ENCODE peak calls at places on chromosomes 2 and 18, in five cellular contexts. One of them, this sample, is unnamed.

GRCh38 chr18:45871655-45872054 is 46.2 kb downstream of the SIGLEC15 start:
- DNase-seq in tibial nerve: no peak
- DNase-seq in adrenal gland: no peak
- DNase-seq in body of pancreas: no peak
- DNase-seq in prostate gland: no peak
- DNase-seq in this sample: no peak

GRCh38 chr2:56108806-56109205 is 75.0 kb upstream of the CCDC85A start:
- DNase-seq in tibial nerve: no peak
- DNase-seq in adrenal gland: no peak
- DNase-seq in body of pancreas: peak; percentile 40
- DNase-seq in prostate gland: no peak
- DNase-seq in this sample: no peak

GRCh38 chr2:9647884-9648283 is 17.1 kb upstream of the YWHAQ start:
- DNase-seq in tibial nerve: no peak
- DNase-seq in adrenal gland: no peak
- DNase-seq in body of pancreas: no peak
- DNase-seq in prostate gland: no peak
- DNase-seq in this sample: no peak

GRCh38 chr2:35510641-35511040 is 844.9 kb upstream of the CRIM1 start:
- DNase-seq in tibial nerve: no peak
- DNase-seq in adrenal gland: peak; percentile 1
- DNase-seq in body of pancreas: no peak
- DNase-seq in prostate gland: no peak
- DNase-seq in this sample: no peak

GRCh38 chr2:20611844-20612356 is 39.0 kb downstream of the HS1BP3 start:
- DNase-seq in tibial nerve: no peak
- DNase-seq in adrenal gland: no peak
- DNase-seq in body of pancreas: no peak
- DNase-seq in prostate gland: no peak
- DNase-seq in this sample: no peak

GRCh38 chr18:11981633-11982366 is 493 bp downstream of the IMPA2 start:
- DNase-seq in tibial nerve: no peak
- DNase-seq in adrenal gland: peak; percentile 47
- DNase-seq in body of pancreas: peak; percentile 62
- DNase-seq in prostate gland: peak; percentile 25
- DNase-seq in this sample: peak; percentile 38

GRCh38 chr18:58176915-58177717 is 133.1 kb downstream of the NEDD4L start:
- DNase-seq in tibial nerve: no peak
- DNase-seq in adrenal gland: peak; percentile 57
- DNase-seq in body of pancreas: no peak
- DNase-seq in prostate gland: peak; percentile 63
- DNase-seq in this sample: no peak

GRCh38 chr18:73645175-73645715 is 502.4 kb downstream of the FBXO15 start:
- DNase-seq in tibial nerve: no peak
- DNase-seq in adrenal gland: no peak
- DNase-seq in body of pancreas: no peak
- DNase-seq in prostate gland: no peak
- DNase-seq in this sample: no peak

GRCh38 chr18:12423820-12424219 is 16.1 kb downstream of the PRELID3A start:
- DNase-seq in tibial nerve: no peak
- DNase-seq in adrenal gland: no peak
- DNase-seq in body of pancreas: peak; percentile 30
- DNase-seq in prostate gland: no peak
- DNase-seq in this sample: no peak

GRCh38 chr2:214127178-214127970 is 283.5 kb upstream of the VWC2L start:
- DNase-seq in tibial nerve: peak; percentile 21
- DNase-seq in adrenal gland: no peak
- DNase-seq in body of pancreas: no peak
- DNase-seq in prostate gland: no peak
- DNase-seq in this sample: no peak

GRCh38 chr2:23412556-23413155 is 27.7 kb downstream of the KLHL29 start:
- DNase-seq in tibial nerve: no peak
- DNase-seq in adrenal gland: no peak
- DNase-seq in body of pancreas: no peak
- DNase-seq in prostate gland: no peak
- DNase-seq in this sample: no peak

GRCh38 chr2:61017556-61018318 is at the start of the genes PEX13 and PUS10:
- DNase-seq in tibial nerve: peak; percentile 44
- DNase-seq in adrenal gland: peak; percentile 77
- DNase-seq in body of pancreas: peak; percentile 84
- DNase-seq in prostate gland: peak; percentile 82
- DNase-seq in this sample: peak; percentile 92

GRCh38 chr2:199955007-199955338 is 318 bp downstream of the TYW5 start:
- DNase-seq in tibial nerve: no peak
- DNase-seq in adrenal gland: no peak
- DNase-seq in body of pancreas: no peak
- DNase-seq in prostate gland: no peak
- DNase-seq in this sample: no peak

GRCh38 chr18:45107425-45107824 is 426.7 kb downstream of the SETBP1 start:
- DNase-seq in tibial nerve: no peak
- DNase-seq in adrenal gland: no peak
- DNase-seq in body of pancreas: no peak
- DNase-seq in prostate gland: no peak
- DNase-seq in this sample: no peak

GRCh38 chr2:109209412-109209811 is 80.4 kb downstream of the SH3RF3 start:
- DNase-seq in tibial nerve: no peak
- DNase-seq in adrenal gland: peak; percentile 71
- DNase-seq in body of pancreas: no peak
- DNase-seq in prostate gland: no peak
- DNase-seq in this sample: no peak

GRCh38 chr2:65129276-65129612 is 662 bp downstream of the RAB1A start:
- DNase-seq in tibial nerve: no peak
- DNase-seq in adrenal gland: no peak
- DNase-seq in body of pancreas: no peak
- DNase-seq in prostate gland: no peak
- DNase-seq in this sample: peak; percentile 67

GRCh38 chr2:65133626-65134025 is 3.7 kb upstream of the RAB1A start:
- DNase-seq in tibial nerve: no peak
- DNase-seq in adrenal gland: no peak
- DNase-seq in body of pancreas: no peak
- DNase-seq in prostate gland: no peak
- DNase-seq in this sample: no peak

GRCh38 chr2:65128297-65129190 is 1.4 kb downstream of the RAB1A start:
- DNase-seq in tibial nerve: no peak
- DNase-seq in adrenal gland: peak; percentile 48
- DNase-seq in body of pancreas: peak; percentile 82
- DNase-seq in prostate gland: peak; percentile 14
- DNase-seq in this sample: peak; percentile 38

GRCh38 chr2:65129613-65130439 is at the start of gene RAB1A:
- DNase-seq in tibial nerve: peak; percentile 98
- DNase-seq in adrenal gland: peak; percentile 99
- DNase-seq in body of pancreas: peak; percentile 99
- DNase-seq in prostate gland: peak; percentile 99
- DNase-seq in this sample: peak; percentile 99

DNA sequence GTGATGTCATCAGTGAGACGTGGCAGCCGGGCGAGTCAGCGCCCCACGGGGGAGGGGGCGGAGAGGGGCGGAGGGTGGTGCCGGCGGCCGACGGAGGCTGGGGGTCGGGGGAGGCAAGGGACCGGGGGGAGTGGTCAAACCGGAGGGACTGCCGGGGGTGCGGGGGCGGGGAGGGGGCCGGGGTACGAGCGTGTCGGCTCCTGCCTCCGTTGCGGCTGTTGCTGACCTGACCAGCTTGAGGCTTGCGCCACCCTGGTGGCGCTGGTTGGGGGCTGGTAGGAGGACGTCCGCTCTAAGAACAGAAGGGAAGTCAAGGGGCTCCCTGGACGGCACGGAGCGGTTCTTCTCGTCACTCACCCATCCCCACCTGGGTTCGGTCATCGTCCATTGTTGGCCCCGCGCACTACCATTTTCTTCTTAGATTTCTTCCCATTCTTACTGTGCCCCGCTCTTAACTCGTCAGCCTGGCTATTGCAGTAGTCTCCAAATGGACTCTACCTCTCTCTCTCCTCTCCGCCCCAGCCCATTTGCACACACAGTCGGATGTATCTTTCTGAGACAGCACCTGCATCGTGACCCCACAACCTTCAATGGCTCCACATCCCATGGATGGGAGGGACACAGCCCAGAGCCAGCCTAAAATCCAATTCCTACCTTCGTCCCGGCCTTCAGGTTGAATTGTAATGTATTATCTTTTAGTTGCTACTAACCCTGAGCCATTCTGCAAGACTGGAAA is 702 bp upstream of the RAB1A start:
- DNase-seq in tibial nerve: no peak
- DNase-seq in adrenal gland: no peak
- DNase-seq in body of pancreas: no peak
- DNase-seq in prostate gland: peak; percentile 9
- DNase-seq in this sample: no peak
- TF ChIP-seq POLR2A in tibial nerve: no peak
- TF ChIP-seq POLR2A in adrenal gland: no peak
- TF ChIP-seq POLR2A in body of pancreas: no peak
- TF ChIP-seq POLR2A in prostate gland: no peak
- TF ChIP-seq POLR2A in this sample: no peak

DNA sequence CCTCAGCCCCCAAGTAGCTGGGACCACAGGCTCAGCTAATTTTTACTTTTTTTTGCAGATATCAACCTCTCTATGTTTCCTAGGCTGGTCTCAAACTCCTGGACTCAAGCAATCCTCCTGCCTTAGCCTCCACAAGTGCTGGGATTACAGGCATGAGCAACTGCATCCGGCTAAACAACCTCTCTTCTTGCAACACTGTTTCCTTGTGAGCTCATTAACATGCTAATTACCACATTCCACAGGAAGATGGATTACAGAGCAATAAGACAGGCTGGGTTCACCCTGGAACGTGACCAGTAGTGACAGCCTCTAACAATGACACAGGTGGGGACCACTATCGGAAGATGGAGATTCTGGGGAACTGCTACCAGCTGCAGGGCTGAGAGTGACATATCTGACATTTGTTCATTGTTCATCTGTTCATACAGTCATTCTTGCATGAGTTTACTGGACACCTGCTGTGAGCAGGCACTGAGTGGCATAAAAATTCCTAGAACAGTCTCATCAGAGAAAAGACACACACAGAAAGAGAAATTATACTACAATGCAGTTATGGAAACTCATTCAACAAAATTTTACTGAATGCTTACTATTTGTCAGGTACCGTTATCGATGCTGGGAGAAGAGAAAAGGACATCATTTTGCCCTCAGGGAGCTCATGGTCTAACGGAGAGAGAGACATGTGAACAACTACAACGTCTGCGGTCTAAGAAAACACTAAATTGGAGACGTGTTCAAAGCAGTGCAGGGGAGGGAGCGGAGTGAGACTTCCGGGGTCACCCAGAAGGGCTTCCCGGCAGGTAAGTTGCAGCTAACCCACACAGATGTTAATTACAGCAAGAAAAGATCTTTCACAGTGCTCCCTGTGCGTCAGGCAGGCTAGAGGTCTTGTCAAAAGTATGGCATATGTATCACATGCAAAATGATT is 37.6 kb downstream of the PROC start:
- DNase-seq in tibial nerve: no peak
- DNase-seq in adrenal gland: no peak
- DNase-seq in body of pancreas: no peak
- DNase-seq in prostate gland: no peak
- DNase-seq in this sample: no peak
- H3K36me3 ChIP-seq in tibial nerve: no peaks in the 10 kb centered on the region
- H3K36me3 ChIP-seq in adrenal gland: no peaks in the 10 kb centered on the region
- H3K36me3 ChIP-seq in body of pancreas: no peaks in the 10 kb centered on the region
- H3K36me3 ChIP-seq in prostate gland: no peaks in the 10 kb centered on the region
- H3K36me3 ChIP-seq in this sample: no peaks in the 10 kb centered on the region

GRCh38 chr2:110768591-110768990 is 36.2 kb downstream of the ACOXL start:
- DNase-seq in tibial nerve: no peak
- DNase-seq in adrenal gland: no peak
- DNase-seq in body of pancreas: no peak
- DNase-seq in prostate gland: peak; percentile 43
- DNase-seq in this sample: no peak
- TF ChIP-seq POLR2A in tibial nerve: no peak
- TF ChIP-seq POLR2A in adrenal gland: no peak
- TF ChIP-seq POLR2A in body of pancreas: no peak
- TF ChIP-seq POLR2A in prostate gland: no peak
- TF ChIP-seq POLR2A in this sample: no peak

DNA sequence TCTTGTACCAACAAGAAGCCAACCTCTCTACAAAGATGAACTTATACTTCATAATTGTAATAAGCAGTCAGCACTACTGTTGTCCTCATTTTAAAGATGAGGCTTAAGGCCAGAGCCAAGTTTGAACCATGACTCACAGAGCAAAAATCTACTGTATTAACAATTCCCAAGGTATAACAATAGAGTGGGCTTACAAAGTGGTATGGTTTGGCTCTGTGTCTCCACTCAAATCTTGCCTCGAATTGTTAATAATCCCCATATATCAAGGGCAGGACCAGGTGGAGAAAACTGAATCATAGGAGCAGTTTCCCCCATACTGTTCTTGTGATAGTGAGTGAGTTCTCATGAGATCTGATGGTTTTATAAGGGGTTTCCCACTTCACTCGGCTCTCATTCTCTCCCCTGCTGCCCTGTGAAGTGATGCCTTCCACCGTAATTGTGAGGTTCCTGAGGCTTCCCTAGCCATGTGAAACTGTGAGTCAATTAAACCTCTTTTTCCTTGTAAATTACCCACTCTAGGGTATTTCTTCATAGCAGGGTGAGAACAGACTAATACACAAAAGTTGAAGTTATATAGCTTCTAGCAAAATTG is 19.5 kb downstream of the MRPL44 start:
- DNase-seq in tibial nerve: no peak
- DNase-seq in adrenal gland: no peak
- DNase-seq in body of pancreas: no peak
- DNase-seq in prostate gland: no peak
- DNase-seq in this sample: no peak
- H3K36me3 ChIP-seq in tibial nerve: no peaks in the 10 kb centered on the region
- H3K36me3 ChIP-seq in adrenal gland: no peaks in the 10 kb centered on the region
- H3K36me3 ChIP-seq in body of pancreas: no peaks in the 10 kb centered on the region
- H3K36me3 ChIP-seq in prostate gland: no peaks in the 10 kb centered on the region
- H3K36me3 ChIP-seq in this sample: no peaks in the 10 kb centered on the region

GRCh38 chr2:170930132-170931109 is 1.4 kb downstream of the GORASP2 start:
- DNase-seq in tibial nerve: no peak
- DNase-seq in adrenal gland: peak; percentile 27
- DNase-seq in body of pancreas: peak; percentile 45
- DNase-seq in prostate gland: no peak
- DNase-seq in this sample: peak; percentile 54
- TF ChIP-seq POLR2A in tibial nerve: no peak
- TF ChIP-seq POLR2A in adrenal gland: no peak
- TF ChIP-seq POLR2A in body of pancreas: no peak
- TF ChIP-seq POLR2A in prostate gland: no peak
- TF ChIP-seq POLR2A in this sample: no peak

DNA sequence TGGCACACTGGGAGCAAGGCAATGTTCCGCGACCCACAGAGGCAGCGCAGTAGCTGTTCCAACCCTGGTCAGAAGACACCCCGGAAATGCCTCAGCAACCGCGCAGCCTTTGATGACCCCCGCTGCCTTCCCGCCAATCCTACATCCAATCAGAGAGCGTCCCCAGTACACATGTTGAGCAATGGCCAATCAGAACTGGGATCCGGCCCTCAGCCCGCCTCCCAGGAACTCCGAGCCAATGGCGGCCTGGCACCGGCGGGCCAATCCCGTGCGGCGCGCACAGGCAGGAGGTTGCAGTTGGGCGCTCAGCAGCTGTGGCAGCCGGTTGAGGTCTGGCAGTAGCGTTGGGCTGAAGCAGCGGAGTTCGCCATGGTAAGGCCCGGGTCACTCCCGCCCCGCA is at the start of gene TUBA3D:
- DNase-seq in tibial nerve: no peak
- DNase-seq in adrenal gland: no peak
- DNase-seq in body of pancreas: no peak
- DNase-seq in prostate gland: no peak
- DNase-seq in this sample: peak; percentile 87
- H3K36me3 ChIP-seq in tibial nerve: no peaks in the 10 kb centered on the region
- H3K36me3 ChIP-seq in adrenal gland: no peaks in the 10 kb centered on the region
- H3K36me3 ChIP-seq in body of pancreas: no peaks in the 10 kb centered on the region
- H3K36me3 ChIP-seq in prostate gland: no peaks in the 10 kb centered on the region
- H3K36me3 ChIP-seq in this sample: no peaks in the 10 kb centered on the region

GRCh38 chr2:231464576-231465540 is 574 bp upstream of the NCL start:
- DNase-seq in tibial nerve: peak; percentile 99
- DNase-seq in adrenal gland: peak; percentile 99
- DNase-seq in body of pancreas: peak; percentile 43
- DNase-seq in prostate gland: peak; percentile 99
- DNase-seq in this sample: peak; percentile 36
- TF ChIP-seq POLR2A in tibial nerve: no peak
- TF ChIP-seq POLR2A in adrenal gland: no peak
- TF ChIP-seq POLR2A in body of pancreas: no peak
- TF ChIP-seq POLR2A in prostate gland: no peak
- TF ChIP-seq POLR2A in this sample: peak; percentile 24

This sample was measured in testis.